ENCODE peak calls at places on chromosomes 7 and 10, in eight cellular contexts. A is right lobe of liver, Y is cardiac muscle cell, W is left ventricle myocardium inferior, O is HFFc6, I is AG10803, X is spleen, D is epithelial cell of proximal tubule. Q is an unnamed sample.

GRCh38 chr10:1074748-1075358 is 18.7 kb downstream of the WDR37 start:
- DNase-seq in D (no peak), X (no peak), A (no peak), W (no peak), Y (peak), I (no peak), O (no peak), Q (no peak)

GRCh38 chr10:131500181-131500580 is 188.7 kb upstream of the TCERG1L start:
- DNase-seq in D (no peak), X (no peak), W (no peak), O (no peak), Y (no peak), A (no peak), I (no peak), Q (no peak)

GRCh38 chr10:110207805-110208613 is 604 bp downstream of the MXI1 start:
- DNase-seq in Y (peak), A (peak), D (no peak), W (no peak), I (peak), O (peak), X (peak), Q (no peak)

GRCh38 chr10:78445308-78445707 is 411.6 kb downstream of the RPS24 start:
- DNase-seq in I (no peak), O (no peak), D (no peak), Y (no peak), W (no peak), A (no peak), X (no peak), Q (no peak)

GRCh38 chr7:47576031-47576908 is 5.6 kb downstream of the TNS3 start:
- DNase-seq in I (peak), W (peak), O (peak), A (no peak), X (no peak), Y (peak), D (no peak), Q (peak)

GRCh38 chr10:102424145-102424544 is 3.5 kb downstream of the FBXL15 start:
- DNase-seq in O (no peak), I (no peak), W (no peak), D (no peak), A (no peak), Y (no peak), X (no peak), Q (no peak)

GRCh38 chr10:48525113-48525512 is 79.8 kb downstream of the ARHGAP22 start:
- DNase-seq in I (no peak), Y (no peak), W (no peak), D (no peak), X (no peak), A (no peak), O (no peak), Q (no peak)

GRCh38 chr10:68989317-68989990 is 851 bp downstream of the KIFBP start:
- DNase-seq in D (no peak), I (peak), A (no peak), W (no peak), Y (peak), O (no peak), X (no peak), Q (no peak)

GRCh38 chr7:133703547-133703946 is 423.6 kb upstream of the LRGUK start:
- DNase-seq in W (no peak), A (no peak), X (no peak), D (no peak), I (peak), O (peak), Y (peak), Q (no peak)

GRCh38 chr7:47327698-47328391 is 254.1 kb downstream of the TNS3 start:
- DNase-seq in X (no peak), Y (peak), W (peak), A (peak), D (no peak), I (peak), O (peak), Q (peak)

GRCh38 chr10:42866115-42866995 is 83.8 kb downstream of the BMS1 start:
- DNase-seq in D (no peak), A (peak), W (peak), I (peak), X (peak), O (peak), Y (peak), Q (peak)

GRCh38 chr10:31000867-31001266 is 30.8 kb downstream of the ZNF438 start:
- DNase-seq in I (peak), Y (peak), A (no peak), X (no peak), D (no peak), O (no peak), W (no peak), Q (no peak)

GRCh38 chr7:47549916-47550315 is 32.0 kb downstream of the TNS3 start:
- DNase-seq in W (no peak), I (no peak), O (no peak), D (no peak), X (peak), A (no peak), Y (no peak), Q (no peak)

GRCh38 chr7:101744588-101744987 is 72.8 kb upstream of the CUX1 start:
- DNase-seq in W (no peak), I (no peak), D (no peak), Y (no peak), A (no peak), O (no peak), X (no peak), Q (no peak)

GRCh38 chr10:69414036-69415018 is 2.4 kb downstream of the TACR2 start:
- DNase-seq in A (no peak), Y (no peak), W (no peak), X (peak), O (no peak), D (no peak), I (no peak), Q (no peak)

GRCh38 chr10:63068246-63068645 is 64.9 kb upstream of the NRBF2 start:
- DNase-seq in O (no peak), I (peak), A (no peak), X (no peak), D (no peak), W (no peak), Y (peak), Q (no peak)

GRCh38 chr10:107583974-107584373 is 419.5 kb upstream of the SORCS1 start:
- DNase-seq in W (no peak), A (no peak), X (no peak), O (no peak), I (no peak), D (no peak), Y (no peak), Q (no peak)

GRCh38 chr10:122162566-122163181 is 108.4 kb upstream of the BTBD16 start:
- DNase-seq in A (peak), W (no peak), O (no peak), Y (no peak), D (no peak), I (no peak), X (no peak), Q (no peak)

GRCh38 chr10:112330154-112330553 is 43.8 kb upstream of the ACSL5 start:
- DNase-seq in Y (no peak), A (peak), I (no peak), X (no peak), W (no peak), D (no peak), O (no peak), Q (no peak)

GRCh38 chr10:89563861-89564478 is 28.6 kb upstream of the SLC16A12 start:
- DNase-seq in X (no peak), W (no peak), D (no peak), A (no peak), I (peak), O (peak), Y (peak), Q (peak)

GRCh38 chr7:131538791-131539179 is 17.6 kb downstream of the PODXL start:
- DNase-seq in W (peak), I (peak), X (peak), A (no peak), Y (no peak), O (no peak), D (no peak), Q (no peak)

GRCh38 chr7:108525327-108525984 is 479 bp downstream of the PNPLA8 start:
- DNase-seq in Y (peak), O (peak), A (no peak), X (no peak), I (peak), D (peak), W (peak), Q (peak)

GRCh38 chr7:101662447-101662998 is 33.4 kb upstream of the MYL10 start:
- DNase-seq in X (no peak), W (no peak), Y (no peak), D (no peak), A (no peak), O (no peak), I (no peak), Q (no peak)

GRCh38 chr7:30436046-30436445 is 42.5 kb downstream of the NOD1 start:
- DNase-seq in D (no peak), Y (no peak), O (no peak), I (no peak), A (no peak), X (no peak), W (no peak), Q (no peak)

GRCh38 chr10:99304027-99304856 is 24.9 kb upstream of the CNNM1 start:
- DNase-seq in Y (peak), D (peak), W (no peak), O (peak), I (peak), A (peak), X (no peak), Q (no peak)

GRCh38 chr7:100509213-100509612 is 25.5 kb downstream of the NYAP1 start:
- DNase-seq in I (peak), O (peak), Y (peak), D (no peak), A (no peak), X (no peak), W (no peak), Q (no peak)

GRCh38 chr10:124545756-124546369 is 84.2 kb downstream of the LHPP start:
- DNase-seq in X (no peak), W (no peak), Y (no peak), D (no peak), O (no peak), I (no peak), A (no peak), Q (no peak)

GRCh38 chr7:70646551-70647248 is 485.2 kb upstream of the GALNT17 start:
- DNase-seq in Y (no peak), O (no peak), A (no peak), X (no peak), D (no peak), I (peak), W (no peak), Q (no peak)

GRCh38 chr7:150511039-150511438 is 3.6 kb upstream of the GIMAP7 start:
- DNase-seq in O (no peak), I (no peak), W (no peak), D (no peak), A (no peak), X (no peak), Y (no peak), Q (no peak)

GRCh38 chr7:159105845-159106614 is 38.6 kb downstream of the VIPR2 start:
- DNase-seq in Y (no peak), O (no peak), D (no peak), W (no peak), I (no peak), A (peak), X (peak), Q (no peak)

GRCh38 chr10:80276335-80276734 is 13.1 kb downstream of the MAT1A start:
- DNase-seq in X (no peak), A (peak), I (no peak), D (no peak), W (no peak), O (no peak), Y (no peak), Q (no peak)

GRCh38 chr7:78563186-78563585 is 764.6 kb downstream of the PHTF2 start:
- DNase-seq in O (no peak), W (no peak), D (no peak), A (no peak), Y (no peak), X (no peak), I (no peak), Q (no peak)

GRCh38 chr7:43505412-43505811 is 77.5 kb upstream of the STK17A start:
- DNase-seq in O (no peak), D (no peak), I (no peak), Y (no peak), A (no peak), X (no peak), W (no peak), Q (no peak)

GRCh38 chr7:417625-417889 is 102.1 kb downstream of the PDGFA start:
- DNase-seq in A (no peak), O (no peak), W (no peak), Y (no peak), D (no peak), I (no peak), X (no peak), Q (no peak)

GRCh38 chr7:27097686-27098492 is 2.1 kb upstream of the HOXA1 start:
- DNase-seq in X (no peak), A (no peak), O (no peak), Y (no peak), D (no peak), I (no peak), W (no peak), Q (no peak)

GRCh38 chr7:102991540-102992214 is 78.9 kb downstream of the LRRC17 start:
- DNase-seq in W (no peak), O (peak), X (no peak), D (peak), I (peak), Y (peak), A (no peak), Q (peak)

GRCh38 chr7:158121441-158122045 is 466.1 kb downstream of the PTPRN2 start:
- DNase-seq in O (no peak), I (no peak), A (no peak), W (no peak), Y (no peak), D (no peak), X (peak), Q (no peak)

GRCh38 chr10:15180736-15181135 is 12.2 kb upstream of the NMT2 start:
- DNase-seq in I (no peak), X (no peak), D (no peak), O (no peak), Y (peak), W (no peak), A (no peak), Q (no peak)

GRCh38 chr7:29612596-29612995 is 49.0 kb downstream of the PRR15 start:
- DNase-seq in W (no peak), O (peak), A (no peak), D (no peak), I (peak), X (no peak), Y (peak), Q (no peak)

GRCh38 chr7:40676220-40676619 is 541.4 kb downstream of the SUGCT start:
- DNase-seq in W (no peak), D (no peak), I (no peak), A (no peak), Y (no peak), X (no peak), O (no peak), Q (no peak)

GRCh38 chr7:40675741-40676140 is 540.9 kb downstream of the SUGCT start:
- DNase-seq in I (no peak), O (no peak), D (no peak), X (no peak), Y (no peak), W (no peak), A (no peak), Q (no peak)

GRCh38 chr7:40682696-40683095 is 547.9 kb downstream of the SUGCT start:
- DNase-seq in O (no peak), A (no peak), D (no peak), Y (peak), W (no peak), X (no peak), I (peak), Q (no peak)

GRCh38 chr7:40680657-40681056 is 545.9 kb downstream of the SUGCT start:
- DNase-seq in O (no peak), A (no peak), Y (peak), X (no peak), W (no peak), I (peak), D (no peak), Q (peak)
- TF ChIP-seq CTCF in O (peak), A (peak), Y (peak), X (no peak), W (peak), I (peak), D (peak), Q (peak)

DNA sequence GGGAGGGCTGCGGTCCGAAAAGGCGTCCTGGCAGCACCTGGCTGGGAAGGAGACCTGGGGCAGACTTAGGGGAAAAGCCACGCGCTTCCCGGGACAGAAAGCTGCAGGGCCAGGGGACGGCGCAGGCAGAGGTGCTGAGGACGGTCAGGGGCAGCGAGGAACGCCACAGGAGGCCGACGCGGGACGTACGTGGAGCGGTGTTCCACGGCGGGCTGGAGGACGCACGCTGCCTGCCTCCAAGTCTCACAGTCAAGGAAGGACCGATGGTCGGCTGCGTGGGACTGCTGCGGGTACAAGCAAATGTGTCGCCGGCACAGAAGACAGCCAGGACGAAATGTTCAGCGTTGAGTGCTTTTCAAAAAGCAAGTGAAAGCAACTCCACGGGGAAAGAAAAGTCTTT is 245.2 kb downstream of the ELFN1 start:
- DNase-seq in W (no peak), X (peak), O (no peak), I (no peak), A (peak), Y (no peak), D (no peak), Q (no peak)
- TF ChIP-seq CTCF in W (no peak), X (no peak), O (no peak), I (no peak), A (no peak), Y (no peak), D (no peak), Q (no peak)

DNA sequence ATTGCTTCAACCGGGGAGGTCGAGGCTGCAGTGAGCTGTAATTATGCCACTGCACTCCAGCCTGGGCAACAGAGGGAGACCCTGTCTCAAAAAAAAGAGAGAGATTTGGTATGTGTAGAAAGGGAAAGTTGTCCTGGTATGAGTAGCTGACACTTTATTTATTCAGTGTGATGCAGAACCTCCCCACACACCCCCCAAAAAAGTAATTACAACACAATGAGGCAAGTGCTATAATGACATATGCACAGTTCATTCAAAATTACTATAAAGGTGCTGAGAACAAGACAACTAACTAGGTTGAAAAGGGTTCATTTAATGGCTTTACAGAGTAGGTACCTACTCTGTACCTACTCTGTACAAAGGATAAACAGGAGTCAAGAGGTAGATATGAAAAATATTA is 80.2 kb downstream of the PDSS1 start:
- DNase-seq in A (no peak), D (no peak), W (no peak), I (no peak), Y (no peak), X (no peak), O (no peak), Q (no peak)
- TF ChIP-seq CTCF in A (no peak), D (no peak), W (no peak), I (no peak), Y (no peak), X (no peak), O (no peak), Q (no peak)

GRCh38 chr7:4641091-4641666 is 40.9 kb upstream of the FOXK1 start:
- DNase-seq in D (no peak), A (no peak), X (no peak), Y (no peak), O (no peak), W (no peak), I (no peak), Q (no peak)
- TF ChIP-seq CTCF in D (no peak), A (no peak), X (peak), Y (peak), O (no peak), W (no peak), I (peak), Q (no peak)

GRCh38 chr7:50306491-50307367 is 2.2 kb downstream of the IKZF1 start:
- DNase-seq in D (no peak), X (peak), W (no peak), I (no peak), Y (no peak), O (no peak), A (no peak), Q (no peak)

GRCh38 chr7:50309130-50309478 is 4.6 kb downstream of the IKZF1 start:
- DNase-seq in O (no peak), X (no peak), I (no peak), A (no peak), Y (no peak), W (no peak), D (no peak), Q (no peak)

GRCh38 chr7:50308301-50309129 is 4.0 kb downstream of the IKZF1 start:
- DNase-seq in O (no peak), A (no peak), Y (no peak), D (no peak), I (no peak), X (no peak), W (no peak), Q (no peak)

GRCh38 chr7:50305697-50306300 is 1.3 kb downstream of the IKZF1 start:
- DNase-seq in D (no peak), A (no peak), X (no peak), I (no peak), O (no peak), W (no peak), Y (no peak), Q (no peak)

DNA sequence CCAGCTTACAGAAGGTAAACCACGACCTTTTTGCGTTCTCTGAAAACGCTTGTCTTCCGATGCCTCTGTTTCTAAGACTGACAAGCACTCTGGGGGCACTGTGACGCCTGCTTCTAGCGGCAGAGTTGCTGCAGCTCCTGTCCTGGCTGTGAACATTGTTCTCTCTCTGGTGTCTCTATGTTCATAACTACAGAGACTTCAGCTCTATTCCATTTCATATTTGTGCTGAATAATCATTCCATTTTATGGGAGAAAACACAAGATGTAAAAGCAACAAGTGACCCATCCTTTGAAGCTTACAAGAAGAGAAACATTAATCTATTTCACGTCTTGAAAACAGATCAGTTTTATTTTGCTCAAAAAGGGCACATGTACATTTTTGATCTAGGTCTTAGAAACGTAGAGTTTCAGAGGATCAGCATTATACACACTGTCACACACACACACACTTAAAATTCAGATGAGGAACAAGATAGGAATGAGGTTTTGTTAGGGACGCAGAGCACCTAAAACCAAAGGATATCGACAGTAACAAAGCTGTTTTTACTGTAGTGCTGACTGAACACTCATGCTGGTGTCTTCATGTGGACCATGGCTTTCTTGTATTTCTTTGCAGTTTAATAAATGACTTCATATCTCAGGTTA is 3.0 kb downstream of the IKZF1 start:
- DNase-seq in D (no peak), X (peak), Y (no peak), A (no peak), O (no peak), W (no peak), I (no peak), Q (no peak)
- TF ChIP-seq CTCF in D (no peak), X (no peak), Y (no peak), A (no peak), O (no peak), W (no peak), I (no peak), Q (no peak)

GRCh38 chr10:29530112-29530976 is 104.4 kb downstream of the SVIL start:
- DNase-seq in W (no peak), I (no peak), Y (no peak), A (no peak), O (no peak), X (no peak), D (no peak), Q (no peak)
- TF ChIP-seq CTCF in W (no peak), I (no peak), Y (no peak), A (no peak), O (no peak), X (no peak), D (no peak), Q (no peak)

Q was measured in Calu3.